ENCODE peak calls at places on chromosomes 12 and 14, in nine cellular contexts. A is fibroblast of lung, V is PC-9, I is mammary epithelial cell, N is NT2/D1, H is sigmoid colon, Y is trophoblast cell, F is ovary, O is brain microvascular endothelial cell. T is an unnamed sample. For H3K36me3, the result is how much of the 10 kb centered on the place peaks cover.

GRCh38 chr14:62213516-62213915 is 451.3 kb downstream of the SNAPC1 start:
- DNase-seq in A (peak), V (no peak), I (peak), N (no peak), H (no peak), Y (no peak), F (no peak), O (peak), T (peak)

GRCh38 chr14:101774006-101774755 is 12.7 kb downstream of the PPP2R5C start:
- DNase-seq in A (no peak), V (no peak), I (no peak), N (no peak), H (no peak), Y (no peak), F (no peak), O (no peak), T (no peak)

GRCh38 chr12:101671839-101672238 is 25.6 kb upstream of the CHPT1 start:
- DNase-seq in A (no peak), V (no peak), I (no peak), N (no peak), H (no peak), Y (no peak), F (no peak), O (no peak), T (no peak)

GRCh38 chr12:90000721-90001120 is 292.1 kb upstream of the ATP2B1 start:
- DNase-seq in A (no peak), V (no peak), I (no peak), N (no peak), H (no peak), Y (no peak), F (no peak), O (no peak), T (no peak)

GRCh38 chr12:26940820-26941219 is 2.5 kb downstream of the FGFR1OP2 start:
- DNase-seq in A (peak), V (no peak), I (no peak), N (no peak), H (no peak), Y (no peak), F (no peak), O (peak), T (peak)

GRCh38 chr12:76199808-76200207 is 115.3 kb upstream of the NAP1L1 start:
- DNase-seq in A (peak), V (no peak), I (peak), N (no peak), H (no peak), Y (no peak), F (no peak), O (peak), T (no peak)

GRCh38 chr12:12999959-13000615 is at the start of gene HEBP1:
- DNase-seq in A (peak), V (peak), I (peak), N (peak), H (peak), Y (peak), F (peak), O (peak), T (peak)

GRCh38 chr14:73457935-73458218 is 469 bp downstream of the NUMB start:
- DNase-seq in A (no peak), V (no peak), I (peak), N (no peak), H (no peak), Y (no peak), F (peak), O (no peak), T (no peak)

GRCh38 chr14:88005978-88006851 is 1.3 kb downstream of the GPR65 start:
- DNase-seq in A (no peak), V (no peak), I (no peak), N (no peak), H (no peak), Y (peak), F (no peak), O (no peak), T (no peak)

GRCh38 chr14:52268191-52269061 is 928 bp downstream of the PTGDR start:
- DNase-seq in A (peak), V (no peak), I (peak), N (no peak), H (no peak), Y (no peak), F (no peak), O (no peak), T (no peak)

GRCh38 chr12:6699259-6699988 is 1.2 kb downstream of the PIANP start:
- DNase-seq in A (no peak), V (no peak), I (no peak), N (no peak), H (peak), Y (no peak), F (no peak), O (no peak), T (no peak)

GRCh38 chr14:33163109-33163508 is 224.4 kb downstream of the NPAS3 start:
- DNase-seq in A (no peak), V (no peak), I (no peak), N (no peak), H (no peak), Y (no peak), F (no peak), O (no peak), T (no peak)

GRCh38 chr12:70619471-70620152 is 17.6 kb downstream of the PTPRB start:
- DNase-seq in A (peak), V (no peak), I (no peak), N (no peak), H (no peak), Y (no peak), F (no peak), O (no peak), T (no peak)

GRCh38 chr14:80211143-80212024 is at the start of gene DIO2:
- DNase-seq in A (peak), V (peak), I (no peak), N (no peak), H (no peak), Y (peak), F (no peak), O (no peak), T (peak)

GRCh38 chr12:124867389-124867930 is 3.8 kb upstream of the SCARB1 start:
- DNase-seq in A (peak), V (peak), I (peak), N (no peak), H (no peak), Y (peak), F (no peak), O (peak), T (peak)

GRCh38 chr14:91453744-91454143 is 36.1 kb upstream of the CCDC88C start:
- DNase-seq in A (no peak), V (no peak), I (no peak), N (no peak), H (no peak), Y (no peak), F (no peak), O (no peak), T (no peak)

GRCh38 chr12:28963554-28963953 is 185.5 kb upstream of the FAR2 start:
- DNase-seq in A (peak), V (no peak), I (peak), N (peak), H (no peak), Y (peak), F (no peak), O (no peak), T (peak)

GRCh38 chr14:90058876-90059458 is 2.8 kb upstream of the KCNK13 start:
- DNase-seq in A (peak), V (no peak), I (no peak), N (no peak), H (no peak), Y (peak), F (no peak), O (peak), T (no peak)

GRCh38 chr12:51579321-51579850 is 11.6 kb upstream of the SCN8A start:
- DNase-seq in A (no peak), V (no peak), I (no peak), N (no peak), H (no peak), Y (no peak), F (no peak), O (no peak), T (no peak)

GRCh38 chr12:55666508-55666907 is 29.8 kb downstream of the OR10P1 start:
- DNase-seq in A (no peak), V (no peak), I (no peak), N (no peak), H (no peak), Y (no peak), F (no peak), O (no peak), T (no peak)

GRCh38 chr14:61566537-61567225 is 128.6 kb upstream of the HIF1A start:
- DNase-seq in A (peak), V (no peak), I (peak), N (no peak), H (no peak), Y (peak), F (no peak), O (no peak), T (peak)

GRCh38 chr12:50246159-50246865 is 37.0 kb downstream of the LIMA1 start:
- DNase-seq in A (no peak), V (no peak), I (no peak), N (no peak), H (no peak), Y (peak), F (no peak), O (no peak), T (no peak)

GRCh38 chr12:7693793-7694192 is 1.8 kb downstream of the GDF3 start:
- DNase-seq in A (no peak), V (no peak), I (no peak), N (no peak), H (no peak), Y (no peak), F (no peak), O (no peak), T (no peak)

GRCh38 chr12:40031965-40032364 is 73.9 kb downstream of the SLC2A13 start:
- DNase-seq in A (no peak), V (no peak), I (no peak), N (no peak), H (no peak), Y (no peak), F (no peak), O (no peak), T (no peak)

GRCh38 chr12:93667672-93668071 is 9.5 kb upstream of the CRADD start:
- DNase-seq in A (peak), V (no peak), I (no peak), N (no peak), H (peak), Y (no peak), F (no peak), O (no peak), T (no peak)

GRCh38 chr12:113162102-113163029 is 12.8 kb downstream of the CFAP73 start:
- DNase-seq in A (peak), V (no peak), I (no peak), N (no peak), H (no peak), Y (no peak), F (no peak), O (peak), T (no peak)

GRCh38 chr12:45669093-45669492 is 60.4 kb upstream of the ARID2 start:
- DNase-seq in A (peak), V (no peak), I (no peak), N (no peak), H (no peak), Y (no peak), F (no peak), O (no peak), T (no peak)

GRCh38 chr14:89418452-89418851 is 1.4 kb upstream of the FOXN3 start:
- DNase-seq in A (no peak), V (no peak), I (no peak), N (no peak), H (peak), Y (no peak), F (no peak), O (no peak), T (no peak)

GRCh38 chr14:88551936-88552565 is 2.8 kb downstream of the PTPN21 start:
- DNase-seq in A (peak), V (no peak), I (peak), N (no peak), H (peak), Y (no peak), F (peak), O (no peak), T (no peak)

GRCh38 chr14:29453045-29453444 is 474.6 kb downstream of the PRKD1 start:
- DNase-seq in A (no peak), V (no peak), I (no peak), N (no peak), H (no peak), Y (no peak), F (no peak), O (no peak), T (peak)

GRCh38 chr12:113676547-113676946 is 204.9 kb upstream of the LHX5 start:
- DNase-seq in A (no peak), V (no peak), I (no peak), N (no peak), H (no peak), Y (no peak), F (no peak), O (no peak), T (no peak)

GRCh38 chr14:36520601-36521525 is 831 bp upstream of the NKX2-1 start:
- DNase-seq in A (peak), V (peak), I (peak), N (no peak), H (no peak), Y (no peak), F (no peak), O (no peak), T (no peak)

GRCh38 chr14:94412671-94413638 is 24.6 kb upstream of the SERPINA1 start:
- DNase-seq in A (no peak), V (no peak), I (peak), N (no peak), H (no peak), Y (peak), F (no peak), O (no peak), T (peak)

GRCh38 chr12:31518680-31519227 is 72.2 kb downstream of the DENND5B start:
- DNase-seq in A (peak), V (peak), I (peak), N (peak), H (no peak), Y (peak), F (peak), O (peak), T (peak)

GRCh38 chr12:49233842-49234526 is 30.9 kb upstream of the TUBA1C start:
- DNase-seq in A (no peak), V (no peak), I (no peak), N (no peak), H (peak), Y (peak), F (peak), O (no peak), T (no peak)

GRCh38 chr12:102961488-102961801 is 4.0 kb downstream of the ASCL1 start:
- DNase-seq in A (no peak), V (no peak), I (no peak), N (no peak), H (no peak), Y (no peak), F (no peak), O (no peak), T (no peak)

GRCh38 chr14:101131451-101131916 is 228.0 kb upstream of the RTL1 start:
- DNase-seq in A (no peak), V (no peak), I (no peak), N (no peak), H (no peak), Y (peak), F (no peak), O (no peak), T (no peak)

GRCh38 chr14:97215263-97215969 is 418.2 kb downstream of the VRK1 start:
- DNase-seq in A (no peak), V (no peak), I (no peak), N (no peak), H (no peak), Y (no peak), F (no peak), O (no peak), T (no peak)
- H3K4me3 ChIP-seq in A (no peak), V (no peak), I (no peak), N (no peak), H (no peak), Y (no peak), F (no peak), O (no peak), T (no peak)

DNA sequence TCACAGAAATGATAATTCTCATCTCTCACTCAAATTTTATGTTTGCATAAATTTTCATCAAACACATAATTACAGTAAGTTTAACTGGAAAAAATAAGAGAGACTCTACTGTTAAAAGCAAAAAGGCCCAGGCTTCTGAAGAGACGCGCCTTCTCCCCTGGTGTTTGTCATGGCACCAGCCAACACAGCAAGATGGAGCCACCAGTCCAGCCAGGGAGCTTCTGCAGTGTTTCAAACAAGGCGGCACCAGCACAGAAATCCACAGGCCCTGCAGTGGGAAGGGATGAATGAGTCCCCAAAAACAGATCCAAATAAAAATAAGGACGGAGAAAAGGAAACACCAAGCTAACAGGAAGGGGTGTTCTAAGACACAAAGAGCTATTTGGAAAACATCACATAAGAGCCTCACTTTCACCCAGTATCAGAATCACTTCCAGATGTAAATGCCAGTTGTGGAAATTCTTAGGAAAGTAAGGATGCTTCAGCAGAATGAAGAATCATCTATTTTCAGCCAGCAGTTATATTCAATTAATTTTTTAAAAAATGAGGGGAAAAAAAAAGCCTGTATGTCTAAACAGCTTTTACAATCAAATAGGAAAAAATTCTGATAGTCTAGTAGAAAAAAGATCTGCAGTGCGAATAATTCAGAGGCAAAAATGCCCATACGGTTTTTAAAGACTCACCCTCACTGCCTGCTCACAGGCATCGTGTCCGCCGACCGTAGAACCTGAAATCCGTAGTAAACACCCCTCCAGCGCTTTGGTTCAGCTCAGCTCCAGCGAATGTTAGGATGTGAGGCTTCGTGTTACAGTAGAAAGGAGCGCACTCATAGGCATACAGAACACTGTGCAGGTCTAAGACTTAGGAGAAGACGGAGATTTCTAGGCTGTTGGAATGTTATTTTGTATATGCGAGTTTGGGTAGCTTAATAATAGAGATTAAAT is 25.2 kb downstream of the SFSWAP start:
- DNase-seq in A (no peak), V (no peak), I (no peak), N (no peak), H (no peak), Y (peak), F (no peak), O (no peak), T (no peak)
- H3K36me3 ChIP-seq in A (under half), V (under half), I (under half), N (half or more), H (under half), Y (under half), F (under half), O (under half), T (under half)

DNA sequence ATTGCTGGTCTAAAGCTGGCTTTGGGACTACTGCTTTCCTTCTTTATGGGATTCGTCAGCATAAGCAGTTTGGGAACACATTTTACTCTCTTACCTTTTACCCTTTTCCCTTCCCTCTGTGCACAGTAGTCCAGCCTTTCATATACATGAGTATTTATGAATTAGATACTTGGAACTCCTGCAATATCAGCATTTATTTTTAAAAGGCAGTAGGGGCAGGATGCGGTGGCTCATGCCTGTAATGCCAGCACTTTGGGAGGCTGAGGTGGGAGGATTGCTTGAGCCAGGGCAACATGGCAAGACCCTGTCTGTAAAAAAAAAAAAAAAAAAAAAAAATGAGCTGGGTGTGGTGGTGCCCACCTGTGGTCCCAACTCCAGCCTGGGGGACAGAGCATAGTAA is 3.0 kb downstream of the NUBPL start:
- DNase-seq in A (no peak), V (no peak), I (no peak), N (no peak), H (no peak), Y (no peak), F (no peak), O (no peak), T (no peak)
- H3K4me3 ChIP-seq in A (no peak), V (no peak), I (no peak), N (no peak), H (no peak), Y (no peak), F (no peak), O (no peak), T (no peak)

DNA sequence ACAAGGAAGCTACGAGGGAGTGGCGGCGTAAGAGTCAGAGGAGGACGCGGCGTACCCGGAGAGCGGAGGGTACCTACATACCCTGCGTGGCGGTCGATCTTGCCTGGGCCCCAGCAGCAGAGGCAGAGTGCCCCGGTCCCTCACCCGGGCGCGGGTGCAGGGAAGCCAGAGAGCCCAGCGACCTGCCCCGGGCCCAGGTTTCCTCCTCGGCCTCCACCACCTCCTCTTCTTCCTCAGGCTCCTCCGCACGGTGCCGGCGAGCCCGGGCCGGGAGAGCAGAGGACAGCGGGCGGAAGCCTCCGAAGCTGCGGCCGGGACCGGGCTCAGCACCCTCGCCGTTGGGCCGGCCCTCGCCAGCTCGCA is 6.7 kb downstream of the ZNF219 start:
- DNase-seq in A (no peak), V (no peak), I (no peak), N (no peak), H (no peak), Y (no peak), F (no peak), O (no peak), T (no peak)
- H3K36me3 ChIP-seq in A (under half), V (under half), I (under half), N (half or more), H (under half), Y (under half), F (under half), O (under half), T (under half)

GRCh38 chr12:120647375-120647755 is 6.9 kb downstream of the CABP1 start:
- DNase-seq in A (no peak), V (no peak), I (no peak), N (no peak), H (no peak), Y (no peak), F (no peak), O (no peak), T (no peak)

GRCh38 chr12:120650249-120650690 is 9.8 kb downstream of the CABP1 start:
- DNase-seq in A (no peak), V (no peak), I (no peak), N (no peak), H (no peak), Y (no peak), F (no peak), O (no peak), T (no peak)

GRCh38 chr12:120652671-120653435 is 12.4 kb downstream of the CABP1 start:
- DNase-seq in A (no peak), V (no peak), I (no peak), N (no peak), H (no peak), Y (no peak), F (no peak), O (no peak), T (no peak)

GRCh38 chr12:120651821-120652220 is 11.4 kb downstream of the CABP1 start:
- DNase-seq in A (peak), V (no peak), I (no peak), N (no peak), H (no peak), Y (no peak), F (no peak), O (no peak), T (peak)

GRCh38 chr12:120649442-120650248 is 9.2 kb downstream of the CABP1 start:
- DNase-seq in A (no peak), V (no peak), I (no peak), N (no peak), H (no peak), Y (no peak), F (no peak), O (no peak), T (no peak)
- H3K4me3 ChIP-seq in A (peak), V (peak), I (no peak), N (peak), H (peak), Y (no peak), F (peak), O (no peak), T (no peak)

DNA sequence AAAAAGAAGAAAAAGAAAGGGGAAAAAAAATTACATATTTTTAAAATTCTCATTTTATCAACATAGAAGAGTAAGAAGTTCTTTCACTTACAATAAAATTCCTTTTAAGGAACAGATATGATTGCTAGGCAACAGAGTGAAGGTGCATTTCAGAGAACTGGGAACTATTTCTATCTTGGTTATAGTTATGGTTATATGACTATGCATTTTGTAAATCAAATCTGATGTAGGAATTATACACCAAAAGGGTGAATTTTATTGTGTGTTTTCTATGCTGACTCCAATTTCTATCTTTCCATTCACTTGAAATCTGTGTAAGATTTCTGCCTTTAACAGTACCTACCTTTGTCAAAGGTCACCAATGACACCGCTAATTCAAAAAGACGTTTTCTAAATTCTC is 50.1 kb downstream of the HNRNPC start:
- DNase-seq in A (no peak), V (no peak), I (no peak), N (no peak), H (no peak), Y (no peak), F (no peak), O (no peak), T (no peak)
- H3K36me3 ChIP-seq in A (under half), V (half or more), I (half or more), N (half or more), H (under half), Y (under half), F (under half), O (half or more), T (under half)

GRCh38 chr14:26636571-26636970 is 38.7 kb upstream of the NOVA1 start:
- DNase-seq in A (peak), V (no peak), I (no peak), N (no peak), H (no peak), Y (no peak), F (no peak), O (no peak), T (no peak)
- H3K4me3 ChIP-seq in A (no peak), V (no peak), I (no peak), N (no peak), H (no peak), Y (no peak), F (no peak), O (no peak), T (no peak)